ENCODE peak calls at places on chromosomes 6 and 20, in five cellular contexts. Y, Q, B, W and O are unnamed samples.

GRCh38 chr6:118867181-118867580 is 26.8 kb upstream of the ASF1A start:
- DNase-seq in Y (peak; percentile 85), Q (peak; percentile 9), B (no peak), W (no peak), O (no peak)

GRCh38 chr6:170176621-170177382 is 114.1 kb downstream of the DLL1 start:
- DNase-seq in W (no peak), B (no peak), Q (no peak), Y (no peak), O (no peak)

GRCh38 chr20:39523405-39523804 is 561.3 kb downstream of the DHX35 start:
- DNase-seq in B (no peak), W (no peak), Q (no peak), Y (no peak), O (no peak)

GRCh38 chr20:38844963-38845362 is 39.5 kb downstream of the PPP1R16B start:
- DNase-seq in B (no peak), W (no peak), Q (no peak), Y (no peak), O (no peak)

GRCh38 chr20:20003088-20003954 is 13.8 kb upstream of the NAA20 start:
- DNase-seq in Q (peak; percentile 62), B (no peak), W (no peak), Y (no peak), O (no peak)

GRCh38 chr6:43886067-43886461 is 116.1 kb downstream of the VEGFA start:
- DNase-seq in Y (no peak), Q (no peak), B (no peak), W (no peak), O (no peak)

GRCh38 chr6:90286884-90287488 is 9.7 kb downstream of the BACH2 start:
- DNase-seq in B (peak; percentile 80), Q (peak; percentile 44), W (peak; percentile 59), Y (peak; percentile 72), O (peak; percentile 53)

GRCh38 chr20:10655723-10656122 is 18.1 kb downstream of the JAG1 start:
- DNase-seq in B (no peak), Y (no peak), W (no peak), Q (no peak), O (no peak)

GRCh38 chr6:111484655-111484974 is 1.6 kb upstream of the REV3L start:
- DNase-seq in Y (no peak), B (peak; percentile 31), W (peak; percentile 29), Q (peak; percentile 32), O (no peak)

GRCh38 chr20:2026514-2026913 is 32.7 kb upstream of the PDYN start:
- DNase-seq in B (no peak), Q (no peak), W (no peak), Y (no peak), O (no peak)

GRCh38 chr20:846894-847278 is 13.4 kb downstream of the FAM110A start:
- DNase-seq in B (no peak), W (peak; percentile 57), Y (no peak), Q (no peak), O (no peak)

GRCh38 chr6:84033523-84034451 is at the start of gene MRAP2:
- DNase-seq in W (no peak), Q (no peak), Y (no peak), B (peak; percentile 71), O (no peak)

GRCh38 chr6:124057448-124057847 is 253.8 kb downstream of the NKAIN2 start:
- DNase-seq in B (no peak), Q (peak; percentile 42), Y (no peak), W (no peak), O (no peak)

GRCh38 chr6:39421383-39422225 is 99.1 kb upstream of the KCNK16 start:
- DNase-seq in Y (no peak), Q (no peak), B (no peak), W (no peak), O (no peak)

GRCh38 chr20:62590301-62591121 is 51.8 kb upstream of the SLCO4A1 start:
- DNase-seq in Q (peak; percentile 69), Y (peak; percentile 94), W (no peak), B (no peak), O (no peak)

GRCh38 chr6:150420926-150421325 is 52.1 kb downstream of the IYD start:
- DNase-seq in B (no peak), Y (no peak), W (no peak), Q (no peak), O (no peak)

GRCh38 chr6:142844065-142844755 is 100.8 kb downstream of the HIVEP2 start:
- DNase-seq in W (no peak), Y (peak; percentile 46), B (no peak), Q (peak; percentile 74), O (no peak)

GRCh38 chr20:47694021-47694818 is 91.1 kb downstream of the SULF2 start:
- DNase-seq in Y (no peak), W (no peak), Q (no peak), B (no peak), O (no peak)
- H3K9me3 ChIP-seq in Y (peaks cover 23% of the 10 kb centered on the region), W (peaks cover 27% of the 10 kb centered on the region), Q (no peaks in the 10 kb centered on the region), B (no peaks in the 10 kb centered on the region), O (peaks cover 19% of the 10 kb centered on the region)

DNA sequence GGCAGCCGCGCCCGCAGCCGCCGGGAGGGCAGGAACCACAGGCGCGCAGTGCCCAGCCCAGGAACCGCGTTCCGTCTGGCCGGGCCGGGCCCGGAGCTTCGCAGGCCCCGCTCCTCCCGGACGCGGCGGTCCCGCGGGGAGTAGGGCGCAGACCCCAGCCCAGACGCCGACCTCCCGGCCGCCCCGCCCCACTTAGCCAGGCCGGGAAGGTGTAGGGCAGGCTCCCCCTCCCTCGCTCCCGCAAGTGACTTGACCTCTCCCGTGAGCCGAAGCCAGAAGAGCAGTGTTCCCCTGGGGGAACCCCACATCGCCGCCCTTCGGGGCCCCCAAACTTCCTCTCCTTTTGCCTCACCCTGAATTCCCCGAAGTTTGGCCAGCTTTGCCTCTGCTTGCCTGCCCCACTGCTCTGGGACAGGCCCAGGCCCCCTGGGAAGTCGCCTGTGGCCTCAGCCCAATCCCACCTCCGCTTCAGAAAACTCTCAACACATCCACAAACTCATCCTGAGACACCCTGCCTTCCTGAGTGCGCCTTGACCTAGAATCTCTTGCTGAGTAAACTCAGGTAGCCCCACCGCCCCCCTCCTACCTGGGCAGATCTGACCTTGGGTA is 490 bp upstream of the NOL4L start:
- DNase-seq in Y (no peak), W (no peak), Q (no peak), B (no peak), O (no peak)
- TF ChIP-seq EZH2 in Y (no peak), W (peak; percentile 32), Q (peak; percentile 75), B (no peak), O (peak; percentile 92)

DNA sequence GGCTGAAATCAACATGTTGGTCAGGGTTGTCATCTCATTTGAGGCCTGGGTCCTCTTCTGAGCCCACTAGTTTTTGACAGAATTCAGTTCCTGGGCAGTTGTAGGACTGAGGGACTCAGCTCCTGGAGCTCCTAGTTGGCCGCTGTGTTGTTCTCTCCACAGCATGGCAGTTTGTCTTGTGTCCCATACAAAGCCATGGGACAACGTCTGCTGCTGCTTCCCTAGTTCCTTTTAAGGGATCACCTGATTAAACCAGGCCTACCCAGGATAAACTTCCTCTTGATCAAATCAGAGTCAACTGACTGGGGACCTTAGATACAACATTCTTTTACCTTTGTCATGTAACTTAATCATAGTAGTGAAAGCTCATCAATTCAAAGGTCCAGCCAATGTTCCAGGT is 141.0 kb downstream of the BCAS1 start:
- DNase-seq in W (no peak), Q (no peak), Y (no peak), B (no peak), O (no peak)
- H3K27ac ChIP-seq in W (no peak overlapping the region), Q (no peak overlapping the region), Y (no peak overlapping the region), B (no peak overlapping the region), O (no peak overlapping the region)

GRCh38 chr20:25353368-25353753 is 37.3 kb downstream of the ABHD12 start:
- DNase-seq in W (no peak), B (no peak), Y (no peak), Q (no peak), O (no peak)

GRCh38 chr20:25355866-25356265 is 34.8 kb downstream of the ABHD12 start:
- DNase-seq in Y (no peak), B (no peak), W (no peak), Q (no peak), O (no peak)

GRCh38 chr20:25355191-25355590 is 35.4 kb downstream of the ABHD12 start:
- DNase-seq in W (no peak), Q (no peak), Y (no peak), B (no peak), O (no peak)

GRCh38 chr20:25352746-25353145 is 37.9 kb downstream of the ABHD12 start:
- DNase-seq in W (no peak), Y (no peak), B (no peak), Q (no peak), O (peak; percentile 15)

DNA sequence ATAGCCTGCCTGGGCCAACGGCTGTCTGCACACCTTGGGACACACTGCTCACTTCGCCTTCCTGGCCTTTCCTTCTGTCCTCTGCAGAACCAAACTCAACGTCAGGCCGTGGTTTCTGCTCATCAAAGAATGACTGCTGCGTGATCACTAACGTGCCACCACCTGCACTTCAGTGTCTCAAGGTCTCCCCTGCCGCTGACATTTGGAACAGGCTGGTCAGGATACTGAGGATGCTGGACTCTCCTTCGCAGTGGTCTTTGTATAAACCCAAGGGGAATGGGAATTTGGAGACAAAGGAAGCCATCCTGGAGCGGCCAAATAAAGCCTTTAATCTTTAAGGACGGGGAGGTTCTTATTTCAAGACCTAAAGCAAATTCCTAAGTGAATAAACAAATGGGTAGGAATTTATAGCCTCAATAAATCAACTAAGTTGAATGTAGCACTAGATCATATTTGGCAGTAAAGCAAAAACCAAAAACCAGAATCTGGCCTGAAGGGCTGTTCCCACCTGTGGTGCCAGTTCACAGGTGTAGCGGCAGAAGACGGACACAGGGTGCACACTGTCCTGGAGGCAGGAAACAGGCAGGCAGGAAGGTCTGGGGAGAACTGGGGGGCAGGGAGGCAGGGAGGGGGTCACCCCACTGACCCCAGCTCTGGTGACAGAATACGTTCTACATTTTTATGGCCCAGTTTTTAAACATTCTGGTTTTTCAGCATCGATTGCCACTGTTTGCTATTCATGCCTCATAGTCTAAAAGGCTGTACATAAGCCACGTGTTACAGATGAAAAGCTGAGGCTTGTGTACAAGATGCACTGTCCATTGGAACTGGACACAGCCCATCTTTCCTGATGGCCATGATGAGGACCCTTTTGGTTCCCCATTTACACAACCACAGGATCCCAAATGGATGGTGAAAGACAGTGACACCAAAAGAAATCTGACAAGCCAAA is 36.6 kb downstream of the ABHD12 start:
- DNase-seq in W (no peak), Y (peak; percentile 91), B (no peak), Q (no peak), O (no peak)
- H3K9me3 ChIP-seq in W (no peaks in the 10 kb centered on the region), Y (no peaks in the 10 kb centered on the region), B (peaks cover 2% of the 10 kb centered on the region), Q (no peaks in the 10 kb centered on the region), O (no peaks in the 10 kb centered on the region)